ENCODE peak calls at places on chromosomes 5 and 9, in five cellular contexts. N is BE2C, D is GM12865, B is neural crest cell, K is keratinocyte. V is an unnamed sample.
A peak's percentile ranks its signal among the peaks of the same experiment; 100 is the strongest.

GRCh38 chr9:121154782-121155181 is 46.9 kb downstream of the RAB14 start:
- DNase-seq in K (no peak), N (no peak), D (no peak), B (no peak), V (no peak)

GRCh38 chr9:87276851-87277251 is 220.8 kb upstream of the DAPK1 start:
- DNase-seq in K (no peak), N (no peak), B (no peak), D (peak; percentile 43), V (no peak)

GRCh38 chr5:69503144-69503488 is 10.5 kb downstream of the OCLN start:
- DNase-seq in B (no peak), D (no peak), K (no peak), N (no peak), V (no peak)

GRCh38 chr9:89996717-89997116 is 391.9 kb downstream of the GADD45G start:
- DNase-seq in B (no peak), D (no peak), N (no peak), K (no peak), V (no peak)

GRCh38 chr5:77413049-77413448 is 79.1 kb downstream of the WDR41 start:
- DNase-seq in K (no peak), N (no peak), D (no peak), B (no peak), V (no peak)

GRCh38 chr9:18824095-18824666 is 208.8 kb downstream of the SAXO1 start:
- DNase-seq in N (no peak), D (peak; percentile 6), B (no peak), K (no peak), V (no peak)

GRCh38 chr5:36950586-36951457 is 74.3 kb downstream of the NIPBL start:
- DNase-seq in D (no peak), B (no peak), N (no peak), K (peak; percentile 26), V (peak; percentile 40)

GRCh38 chr9:74096420-74096819 is 400.7 kb upstream of the RORB start:
- DNase-seq in N (no peak), D (no peak), B (no peak), K (no peak), V (no peak)

GRCh38 chr5:6188344-6188743 is 190.0 kb downstream of the MED10 start:
- DNase-seq in K (no peak), D (peak; percentile 66), N (no peak), B (no peak), V (no peak)

GRCh38 chr5:172115541-172115982 is 72.5 kb downstream of the STK10 start:
- DNase-seq in K (no peak), B (no peak), N (no peak), D (no peak), V (no peak)

DNA sequence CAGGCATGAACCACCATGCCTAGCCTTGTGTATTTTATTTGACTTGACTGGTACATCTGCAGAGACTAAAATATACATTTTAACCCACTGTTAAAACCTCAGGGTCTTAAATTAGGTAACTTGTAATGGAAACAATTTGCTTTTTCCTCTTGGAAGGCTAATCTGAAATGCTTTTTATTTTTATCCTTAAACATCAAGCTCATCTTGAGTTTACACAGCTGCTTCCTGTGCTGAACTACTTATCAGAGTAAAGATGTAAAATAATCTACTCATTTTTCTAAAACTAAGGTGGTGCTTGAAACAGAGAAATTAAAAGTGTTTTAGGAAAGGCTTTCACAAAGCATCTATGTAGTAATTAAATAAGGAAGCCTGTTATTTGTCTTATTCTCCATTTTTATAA is 144.1 kb downstream of the ENTREP1 start:
- DNase-seq in K (no peak), N (no peak), B (no peak), D (no peak), V (no peak)
- TF ChIP-seq CTCF in K (no peak), N (no peak), B (no peak), D (no peak), V (no peak)

DNA sequence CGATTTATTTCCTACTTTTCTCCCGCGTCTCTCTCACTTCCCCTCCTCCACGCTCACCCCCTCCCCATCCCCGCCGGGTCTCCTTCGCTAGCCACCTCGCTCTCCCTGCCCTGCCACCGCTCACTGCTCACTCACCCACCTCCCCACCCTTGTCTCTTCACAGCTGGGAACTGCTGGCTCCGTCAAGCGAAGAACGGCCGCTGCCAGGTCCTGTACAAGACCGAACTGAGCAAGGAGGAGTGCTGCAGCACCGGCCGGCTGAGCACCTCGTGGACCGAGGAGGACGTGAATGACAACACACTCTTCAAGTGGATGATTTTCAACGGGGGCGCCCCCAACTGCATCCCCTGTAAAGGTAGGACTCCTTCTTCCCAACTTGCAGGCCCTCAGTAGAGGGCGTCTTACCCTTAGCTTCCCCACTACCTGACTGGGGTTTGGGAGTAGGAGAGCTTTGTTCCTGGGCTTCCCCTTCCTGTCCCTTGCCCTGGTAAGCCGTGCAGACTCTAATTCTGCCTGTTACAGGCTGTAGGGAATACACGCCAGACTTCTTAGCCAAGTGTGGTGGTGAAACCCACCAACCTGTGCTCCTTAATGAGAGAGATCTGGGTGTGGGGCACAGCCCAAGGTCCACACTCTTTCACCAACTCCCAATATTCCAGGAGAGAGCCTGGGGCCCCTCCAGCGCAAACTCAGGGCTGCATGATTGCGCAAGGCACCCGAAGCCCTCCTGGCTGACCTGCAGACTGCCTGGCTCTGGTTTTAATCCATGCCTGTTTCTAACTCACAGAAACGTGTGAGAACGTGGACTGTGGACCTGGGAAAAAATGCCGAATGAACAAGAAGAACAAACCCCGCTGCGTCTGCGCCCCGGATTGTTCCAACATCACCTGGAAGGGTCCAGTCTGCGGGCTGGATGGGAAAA is 2.5 kb downstream of the FST start:
- DNase-seq in D (peak; percentile 29), K (no peak), N (peak; percentile 22), B (peak; percentile 18), V (no peak)
- TF ChIP-seq CTCF in D (no peak), K (peak; percentile 66), N (peak; percentile 30), B (no peak), V (peak; percentile 49)

GRCh38 chr5:7714697-7715096 is 136.2 kb downstream of the CFAP90 start:
- DNase-seq in K (peak; percentile 17), D (no peak), B (no peak), N (no peak), V (no peak)

GRCh38 chr5:7714119-7714518 is 136.8 kb downstream of the CFAP90 start:
- DNase-seq in K (peak; percentile 41), B (no peak), N (no peak), D (no peak), V (no peak)

GRCh38 chr5:7717691-7718090 is 133.2 kb downstream of the CFAP90 start:
- DNase-seq in B (no peak), N (no peak), D (no peak), K (no peak), V (no peak)
- TF ChIP-seq CTCF in B (no peak), N (no peak), D (no peak), K (no peak), V (no peak)

GRCh38 chr9:10371824-10372223 is 241.0 kb downstream of the PTPRD start:
- DNase-seq in B (no peak), N (no peak), K (no peak), D (no peak), V (no peak)

GRCh38 chr9:10366171-10366779 is 246.5 kb downstream of the PTPRD start:
- DNase-seq in K (peak; percentile 5), N (no peak), D (peak; percentile 40), B (peak; percentile 12), V (no peak)
- TF ChIP-seq CTCF in K (peak; percentile 56), N (peak; percentile 71), D (peak; percentile 59), B (peak; percentile 86), V (no peak)

GRCh38 chr9:116193636-116194035 is 40.0 kb downstream of the PAPPA start:
- DNase-seq in B (no peak), N (no peak), D (no peak), K (peak; percentile 19), V (no peak)
- TF ChIP-seq CTCF in B (no peak), N (no peak), D (no peak), K (no peak), V (no peak)

DNA sequence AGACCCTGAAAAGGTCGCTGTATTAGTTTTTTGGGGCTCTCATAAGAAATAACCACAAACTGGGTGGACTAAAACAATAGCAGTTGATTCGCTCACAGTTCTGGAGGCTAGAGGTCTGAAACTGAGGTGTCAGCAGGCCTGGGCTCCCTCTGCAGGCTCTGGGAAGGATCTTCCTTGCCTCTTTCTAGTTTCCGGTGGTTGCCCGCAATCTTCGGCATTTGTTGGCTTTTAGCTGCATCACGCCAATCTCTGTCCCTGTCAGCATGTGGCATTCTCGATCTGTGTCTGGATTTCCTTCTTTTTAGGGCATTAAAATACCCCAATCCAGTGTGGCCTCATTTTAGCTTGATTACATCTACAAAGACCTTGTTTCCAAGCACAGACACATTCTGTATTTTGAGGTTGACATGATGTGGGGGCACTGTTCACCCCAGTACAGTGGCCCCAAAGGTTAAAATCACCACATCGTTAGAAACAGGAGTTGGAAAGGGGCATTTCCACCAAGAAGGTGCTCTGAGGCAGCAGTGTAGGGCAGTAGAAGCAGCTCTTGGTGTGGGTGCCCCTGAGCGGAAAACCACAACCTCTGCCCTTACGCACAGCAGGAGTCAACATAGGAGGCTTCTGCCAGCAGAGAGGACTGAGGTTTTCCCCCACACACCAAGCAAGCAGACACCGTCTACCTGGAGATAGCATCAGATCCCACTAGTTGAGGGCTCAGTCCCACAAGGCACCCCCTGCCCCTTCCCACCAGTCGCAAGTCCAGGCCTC is 13.5 kb downstream of the ZNF79 start:
- DNase-seq in K (no peak), N (no peak), B (no peak), D (no peak), V (no peak)
- TF ChIP-seq CTCF in K (no peak), N (no peak), B (peak; percentile 24), D (no peak), V (no peak)

V was measured in AG09319.